ENCODE peak calls at places on chromosomes 4 and X, in nine cellular contexts. Z, G, O, L, E, H, A, W and C are unnamed samples.

GRCh38 chr4:177051473-177052060 is 258.1 kb upstream of the NEIL3 start:
- DNase-seq in Z (peak), G (peak), O (no peak), L (no peak), E (peak), H (peak), A (no peak), W (no peak), C (peak)

GRCh38 chrX:2965965-2966364 is 36.8 kb upstream of the ARSD start:
- DNase-seq in Z (no peak), G (no peak), O (no peak), L (no peak), E (no peak), H (no peak), A (no peak), W (no peak), C (no peak)

GRCh38 chrX:9538544-9539045 is 73.7 kb downstream of the TBL1X start:
- DNase-seq in Z (no peak), G (no peak), O (no peak), L (peak), E (no peak), H (peak), A (no peak), W (no peak), C (no peak)

GRCh38 chr4:118417325-118417724 is 64.5 kb upstream of the PRSS12 start:
- DNase-seq in Z (no peak), G (peak), O (no peak), L (no peak), E (no peak), H (no peak), A (no peak), W (no peak), C (no peak)

GRCh38 chr4:124711469-124712416 is 789 bp downstream of the ANKRD50 start:
- DNase-seq in Z (peak), G (peak), O (peak), L (peak), E (peak), H (peak), A (no peak), W (peak), C (peak)

GRCh38 chr4:88705805-88706518 is 8.3 kb upstream of the NAP1L5 start:
- DNase-seq in Z (no peak), G (peak), O (no peak), L (no peak), E (peak), H (no peak), A (no peak), W (no peak), C (no peak)

GRCh38 chr4:76582817-76583087 is 147.7 kb downstream of the SHROOM3 start:
- DNase-seq in Z (no peak), G (no peak), O (no peak), L (no peak), E (no peak), H (no peak), A (no peak), W (no peak), C (no peak)

GRCh38 chrX:45344597-45344996 is 143.9 kb upstream of the DIPK2B start:
- DNase-seq in Z (no peak), G (peak), O (no peak), L (no peak), E (peak), H (no peak), A (no peak), W (no peak), C (no peak)

GRCh38 chrX:39857780-39858179 is 240.0 kb downstream of the BCOR start:
- DNase-seq in Z (no peak), G (no peak), O (no peak), L (no peak), E (no peak), H (no peak), A (no peak), W (no peak), C (no peak)

GRCh38 chr4:86442881-86443280 is 83.0 kb upstream of the MAPK10 start:
- DNase-seq in Z (no peak), G (no peak), O (no peak), L (no peak), E (no peak), H (no peak), A (no peak), W (no peak), C (no peak)

GRCh38 chr4:174607792-174608191 is 85.5 kb upstream of the HPGD start:
- DNase-seq in Z (no peak), G (no peak), O (no peak), L (no peak), E (no peak), H (no peak), A (no peak), W (no peak), C (no peak)

DNA sequence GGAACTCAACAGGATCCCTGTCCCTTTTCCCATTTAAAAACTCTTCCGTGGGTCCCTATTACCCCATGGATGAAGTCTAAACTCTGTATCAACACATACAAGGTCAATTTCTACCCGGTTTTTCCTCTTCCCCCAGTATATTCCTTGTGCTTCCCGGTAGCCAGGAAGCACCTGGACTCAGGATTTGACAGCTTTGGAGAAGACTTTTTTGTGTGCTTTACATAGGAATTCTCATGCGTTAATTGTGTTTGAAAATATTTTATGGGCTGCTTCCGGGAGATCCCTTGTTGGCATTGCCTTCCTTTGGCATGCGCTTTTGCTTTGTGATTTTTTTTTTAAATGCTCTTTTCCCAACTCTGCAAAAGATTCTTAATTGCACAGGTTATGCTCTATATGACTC is 7.2 kb downstream of the SMS start:
- DNase-seq in Z (no peak), G (no peak), O (no peak), L (no peak), E (no peak), H (no peak), A (no peak), W (no peak), C (no peak)
- H3K4me3 ChIP-seq in Z (no peak), G (no peak), O (no peak), L (no peak), E (no peak), H (no peak), A (no peak), W (no peak), C (peak)

GRCh38 chr4:128906581-128906980 is 97.1 kb downstream of the JADE1 start:
- DNase-seq in Z (no peak), G (no peak), O (no peak), L (no peak), E (no peak), H (no peak), A (no peak), W (no peak), C (no peak)
- H3K4me3 ChIP-seq in Z (no peak), G (no peak), O (no peak), L (no peak), E (no peak), H (no peak), A (no peak), W (no peak), C (no peak)

DNA sequence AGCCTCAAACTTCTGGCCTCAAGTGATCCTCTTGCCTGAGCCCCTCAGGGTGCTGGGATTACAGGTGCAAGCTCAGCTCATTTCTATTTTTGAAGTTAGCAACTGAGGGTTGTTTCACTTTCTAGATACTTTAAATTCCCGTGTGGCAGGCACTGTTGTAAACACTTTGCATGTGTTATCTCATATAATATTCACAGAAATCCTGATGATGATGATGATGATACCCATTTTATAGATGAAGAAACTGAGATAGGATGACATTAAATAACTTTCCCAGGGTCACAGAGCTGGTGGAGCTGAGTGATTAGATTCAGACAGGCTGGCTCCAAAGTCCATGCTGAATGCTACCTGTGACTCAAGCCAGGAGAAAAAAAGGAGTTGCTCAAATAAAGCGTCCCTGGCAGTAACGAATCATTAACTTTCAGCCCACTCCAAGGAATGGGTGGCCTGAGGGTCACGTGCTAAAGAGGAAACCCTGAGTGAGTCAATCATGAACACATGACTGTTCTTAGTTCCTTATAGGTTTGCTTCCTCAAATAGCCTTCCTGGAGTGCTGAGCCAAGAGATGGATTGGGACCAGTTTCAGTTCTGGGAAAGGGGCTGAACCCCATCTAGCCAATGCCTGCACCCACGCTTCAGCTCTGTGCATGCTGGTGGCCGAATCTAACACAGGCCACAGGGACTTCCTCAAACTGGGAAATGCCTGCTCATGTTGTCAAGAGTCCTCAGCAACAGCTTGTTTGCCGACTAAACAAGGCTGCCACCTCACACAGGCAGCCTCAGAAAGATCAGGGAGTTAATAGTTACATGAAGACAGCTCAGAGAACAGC is 52.8 kb downstream of the RBM47 start:
- DNase-seq in Z (peak), G (peak), O (peak), L (peak), E (peak), H (no peak), A (peak), W (peak), C (peak)
- H3K4me3 ChIP-seq in Z (no peak), G (no peak), O (peak), L (peak), E (no peak), H (no peak), A (no peak), W (no peak), C (no peak)

DNA sequence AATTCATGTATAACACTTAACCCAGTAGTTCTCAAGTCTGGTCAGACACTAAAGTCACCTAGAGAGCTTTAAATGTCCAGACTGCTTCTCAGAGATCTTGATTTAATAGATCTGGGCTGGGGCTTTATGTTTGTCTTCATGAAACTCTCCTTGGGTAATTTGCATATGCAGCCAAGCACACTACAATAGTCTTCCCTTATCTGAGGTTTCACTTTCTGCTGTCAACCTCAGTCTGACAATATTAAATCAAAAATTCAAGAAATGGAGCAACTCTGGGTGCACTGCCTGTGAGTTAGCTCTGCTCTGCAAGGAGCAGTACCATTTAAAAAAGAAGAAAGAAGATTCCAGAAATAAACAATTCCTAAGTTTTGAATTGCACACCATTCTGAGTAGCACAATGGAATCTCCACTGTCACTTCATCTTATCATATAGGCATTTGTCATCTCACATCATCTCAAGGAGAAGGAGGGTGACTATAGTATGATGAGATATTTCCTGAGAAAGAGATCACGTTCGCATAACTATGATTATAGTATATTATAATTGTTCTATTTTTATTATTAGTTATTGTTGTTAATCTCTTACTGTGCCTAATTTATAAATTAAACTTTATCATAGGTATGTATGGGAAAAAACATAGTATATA is 9.4 kb downstream of the FNIP2 start:
- DNase-seq in Z (no peak), G (no peak), O (no peak), L (no peak), E (no peak), H (peak), A (no peak), W (no peak), C (no peak)
- H3K4me3 ChIP-seq in Z (no peak), G (no peak), O (no peak), L (no peak), E (no peak), H (peak), A (no peak), W (no peak), C (no peak)

DNA sequence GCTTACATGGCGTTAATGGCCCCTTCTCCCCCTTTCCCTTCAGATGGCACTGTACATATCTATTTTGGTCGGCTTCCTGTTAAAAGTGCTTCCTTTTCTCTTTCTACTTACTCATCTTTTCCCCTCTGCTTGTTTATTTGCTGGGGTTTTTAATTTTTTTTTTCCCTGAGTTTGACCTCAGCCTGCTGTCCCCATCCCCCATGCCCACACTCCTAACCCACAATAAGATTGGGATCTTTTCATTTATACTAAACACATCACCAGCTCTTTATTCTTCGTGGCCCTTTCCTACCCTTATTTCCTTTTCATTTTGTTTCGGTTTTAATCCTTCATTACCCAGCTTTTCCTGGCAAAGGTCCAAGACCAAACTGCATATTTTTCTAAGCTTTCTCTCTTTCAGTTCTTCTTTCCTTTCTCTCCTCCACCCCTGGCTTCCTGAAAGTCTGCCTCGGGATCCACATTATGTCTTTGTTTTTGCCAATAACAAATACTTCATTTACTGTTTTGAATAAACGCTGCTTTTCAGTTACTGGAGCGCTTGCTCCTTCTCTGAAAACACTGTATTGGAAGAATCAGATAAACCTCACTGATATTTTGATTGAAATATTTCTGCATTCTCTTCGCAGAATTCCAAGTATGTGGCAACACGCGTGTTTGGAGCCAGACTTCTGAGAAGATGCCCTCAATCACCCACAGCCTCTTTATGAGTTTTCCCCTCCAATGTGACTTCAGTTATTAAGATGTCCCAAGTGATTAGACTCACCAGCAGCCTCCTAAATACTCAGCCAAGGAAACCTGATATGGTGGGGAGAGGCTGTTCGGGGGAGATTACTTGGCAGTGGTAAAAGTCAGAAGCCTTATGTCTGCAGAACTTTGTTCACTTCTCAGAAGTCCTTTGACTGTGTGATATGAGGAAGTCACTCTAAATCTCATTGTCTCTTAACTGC is 151.8 kb upstream of the USP9X start:
- DNase-seq in Z (peak), G (peak), O (no peak), L (no peak), E (peak), H (peak), A (no peak), W (no peak), C (no peak)
- H3K4me3 ChIP-seq in Z (peak), G (peak), O (no peak), L (no peak), E (peak), H (peak), A (no peak), W (no peak), C (no peak)

DNA sequence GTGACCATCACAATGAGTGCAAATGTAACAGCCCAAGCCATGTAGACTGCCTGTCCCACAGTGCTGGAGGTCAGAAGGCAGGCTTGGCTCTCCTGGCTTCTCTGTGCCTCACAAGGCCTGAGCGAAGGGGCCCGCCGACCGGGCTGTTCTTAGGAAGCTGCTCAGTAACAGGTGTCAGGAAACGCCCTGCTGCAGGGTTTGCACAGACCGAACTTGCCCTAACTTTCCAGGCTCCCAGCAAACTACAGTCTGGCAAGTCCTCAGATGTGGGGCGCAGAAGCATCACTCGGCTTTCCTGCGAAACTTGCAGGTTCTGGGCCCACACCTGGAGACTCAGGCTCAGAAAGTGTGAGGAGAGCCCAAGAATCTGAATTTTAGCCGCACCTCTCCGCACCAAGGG is 87.6 kb downstream of the CRMP1 start:
- DNase-seq in Z (no peak), G (no peak), O (no peak), L (no peak), E (no peak), H (no peak), A (no peak), W (no peak), C (no peak)
- H3K4me3 ChIP-seq in Z (no peak), G (no peak), O (no peak), L (no peak), E (no peak), H (no peak), A (no peak), W (no peak), C (no peak)

GRCh38 chr4:23890369-23891063 is 669 bp upstream of the PPARGC1A start:
- DNase-seq in Z (no peak), G (peak), O (no peak), L (no peak), E (no peak), H (no peak), A (no peak), W (no peak), C (peak)

GRCh38 chr4:23889814-23890269 is at the start of gene PPARGC1A:
- DNase-seq in Z (no peak), G (peak), O (peak), L (peak), E (peak), H (peak), A (no peak), W (peak), C (peak)

GRCh38 chr4:23888421-23889319 is 1.2 kb downstream of the PPARGC1A start:
- DNase-seq in Z (no peak), G (peak), O (no peak), L (peak), E (peak), H (no peak), A (no peak), W (peak), C (peak)

GRCh38 chr4:23887989-23888388 is 1.9 kb downstream of the PPARGC1A start:
- DNase-seq in Z (no peak), G (no peak), O (no peak), L (no peak), E (no peak), H (no peak), A (no peak), W (no peak), C (no peak)

DNA sequence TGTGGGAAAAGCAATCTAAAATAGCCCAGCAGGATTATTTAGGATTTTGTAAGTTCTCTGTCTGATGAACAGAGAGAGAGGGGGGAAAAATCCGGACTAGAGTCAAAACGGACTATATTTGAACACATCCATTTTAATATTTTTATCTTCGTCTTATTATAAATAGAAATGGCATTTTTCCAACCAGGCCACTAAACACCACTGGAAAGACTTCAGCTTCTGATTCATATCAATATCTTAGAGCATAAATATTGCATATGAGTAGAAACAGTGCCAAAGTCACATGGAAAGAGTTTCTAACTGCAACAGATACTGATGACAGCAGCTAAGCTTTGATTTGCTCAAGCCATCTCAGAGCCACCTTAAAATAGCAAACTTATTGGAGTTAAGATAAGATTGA is 479 bp downstream of the PPARGC1A start:
- DNase-seq in Z (no peak), G (peak), O (no peak), L (no peak), E (no peak), H (no peak), A (no peak), W (no peak), C (no peak)
- H3K4me3 ChIP-seq in Z (peak), G (peak), O (peak), L (peak), E (peak), H (no peak), A (peak), W (peak), C (no peak)

GRCh38 chrX:154530286-154530685 is 14.3 kb upstream of the FAM3A start:
- DNase-seq in Z (peak), G (no peak), O (no peak), L (no peak), E (no peak), H (no peak), A (no peak), W (no peak), C (peak)

GRCh38 chrX:154529206-154529612 is 13.2 kb upstream of the FAM3A start:
- DNase-seq in Z (peak), G (peak), O (no peak), L (no peak), E (peak), H (no peak), A (no peak), W (no peak), C (no peak)

GRCh38 chrX:154525606-154526490 is 9.8 kb upstream of the FAM3A start:
- DNase-seq in Z (peak), G (no peak), O (no peak), L (no peak), E (no peak), H (no peak), A (no peak), W (no peak), C (no peak)

GRCh38 chrX:154531626-154532025 is 15.0 kb downstream of the G6PD start:
- DNase-seq in Z (peak), G (no peak), O (no peak), L (no peak), E (peak), H (no peak), A (no peak), W (no peak), C (no peak)

GRCh38 chrX:154526901-154527675 is 11.1 kb upstream of the FAM3A start:
- DNase-seq in Z (peak), G (peak), O (peak), L (peak), E (peak), H (peak), A (peak), W (peak), C (peak)
- H3K4me3 ChIP-seq in Z (no peak), G (no peak), O (peak), L (peak), E (peak), H (no peak), A (no peak), W (no peak), C (peak)